ENCODE peak calls at places on chromosomes 5 and 9, in nine cellular contexts. W is vagina; E is IMR-90; F is CD4-positive, alpha-beta T cell; B is upper lobe of left lung; R is GM20000; Y is colonic mucosa; G is AG04450; A is esophagus muscularis mucosa. M is an unnamed sample.

GRCh38 chr5:59621477-59621876 is 272.0 kb downstream of the PDE4D start:
- DNase-seq in W (no peak), E (no peak), F (no peak), B (no peak), R (no peak), Y (no peak), G (no peak), A (no peak), M (no peak)

GRCh38 chr9:116547729-116548426 is 139.2 kb upstream of the TRIM32 start:
- DNase-seq in W (no peak), E (no peak), F (no peak), B (no peak), R (no peak), Y (no peak), G (no peak), A (peak; percentile 90), M (no peak)

GRCh38 chr5:133421806-133422205 is 190.5 kb downstream of the FSTL4 start:
- DNase-seq in W (no peak), E (no peak), F (no peak), B (no peak), R (no peak), Y (no peak), G (no peak), A (peak; percentile 34), M (no peak)

GRCh38 chr9:74770508-74771261 is 117.0 kb downstream of the TRPM6 start:
- DNase-seq in W (no peak), E (no peak), F (peak; percentile 19), B (no peak), R (peak; percentile 44), Y (no peak), G (no peak), A (no peak), M (peak; percentile 47)

GRCh38 chr5:149277821-149278220 is 6.2 kb downstream of the AFAP1L1 start:
- DNase-seq in W (no peak), E (no peak), F (no peak), B (no peak), R (no peak), Y (no peak), G (no peak), A (no peak), M (no peak)

GRCh38 chr5:150000261-150000989 is at the start of the genes HMGXB3 and TIGD6:
- DNase-seq in W (no peak), E (peak; percentile 95), F (peak; percentile 65), B (peak; percentile 94), R (peak; percentile 95), Y (peak; percentile 91), G (peak; percentile 88), A (peak; percentile 96), M (peak; percentile 88)

GRCh38 chr5:78360674-78361225 is 333 bp downstream of the SCAMP1 start:
- DNase-seq in W (no peak), E (no peak), F (peak; percentile 67), B (peak; percentile 65), R (peak; percentile 71), Y (peak; percentile 74), G (no peak), A (no peak), M (peak; percentile 37)

GRCh38 chr5:163005949-163006348 is 431.4 kb upstream of the CCNG1 start:
- DNase-seq in W (no peak), E (no peak), F (no peak), B (no peak), R (no peak), Y (no peak), G (no peak), A (no peak), M (no peak)

GRCh38 chr9:137095664-137096517 is 9.1 kb downstream of the MAN1B1 start:
- DNase-seq in W (no peak), E (no peak), F (peak; percentile 78), B (peak; percentile 34), R (peak; percentile 87), Y (no peak), G (no peak), A (no peak), M (no peak)

GRCh38 chr9:8816361-8816760 is 1016.8 kb upstream of the DMAC1 start:
- DNase-seq in W (no peak), E (no peak), F (no peak), B (no peak), R (no peak), Y (no peak), G (no peak), A (no peak), M (peak; percentile 15)

GRCh38 chr5:76403963-76404693 is 1.0 kb downstream of the IQGAP2 start:
- DNase-seq in W (no peak), E (no peak), F (peak; percentile 65), B (peak; percentile 46), R (peak; percentile 66), Y (peak; percentile 86), G (no peak), A (no peak), M (peak; percentile 28)

GRCh38 chr9:127989094-127989493 is 8.3 kb upstream of the EEIG1 start:
- DNase-seq in W (no peak), E (no peak), F (no peak), B (no peak), R (no peak), Y (peak; percentile 40), G (no peak), A (no peak), M (no peak)

GRCh38 chr5:169009171-169009570 is 291.8 kb downstream of the SLIT3 start:
- DNase-seq in W (no peak), E (no peak), F (no peak), B (no peak), R (no peak), Y (no peak), G (no peak), A (no peak), M (no peak)

GRCh38 chr9:122053546-122053945 is 39.6 kb downstream of the TTLL11 start:
- DNase-seq in W (no peak), E (no peak), F (no peak), B (no peak), R (no peak), Y (no peak), G (no peak), A (peak; percentile 8), M (no peak)

GRCh38 chr9:38068866-38069628 is at the start of gene SHB:
- DNase-seq in W (no peak), E (peak; percentile 33), F (peak; percentile 76), B (peak; percentile 86), R (peak; percentile 98), Y (peak; percentile 81), G (no peak), A (peak; percentile 96), M (peak; percentile 80)

DNA sequence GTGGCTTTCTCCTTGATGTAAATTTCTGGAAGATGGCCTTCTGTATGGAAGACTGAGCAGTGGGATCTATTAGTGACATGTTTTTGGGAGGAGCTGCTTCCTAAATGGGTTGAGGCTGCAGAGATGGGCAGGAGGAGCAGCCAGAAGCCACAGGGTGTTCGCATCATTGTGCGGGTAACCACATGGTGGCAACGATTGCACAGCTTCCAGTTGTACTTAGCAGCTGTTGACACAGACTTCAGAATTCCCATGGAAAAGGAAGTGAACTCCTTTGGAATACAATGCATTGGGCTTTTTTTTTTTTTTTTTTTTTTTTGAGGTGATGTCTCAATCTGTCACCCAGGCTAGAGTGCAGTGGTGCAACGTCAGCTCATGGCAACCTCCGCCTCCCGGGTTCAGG is 297.3 kb downstream of the NR3C1 start:
- DNase-seq in W (no peak), E (peak; percentile 77), F (no peak), B (peak; percentile 44), R (no peak), Y (peak; percentile 47), G (no peak), A (no peak), M (peak; percentile 41)
- TF ChIP-seq CTCF in W (no peak), E (peak; percentile 46), F (no peak), B (no peak), R (no peak), Y (no peak), G (peak; percentile 21), A (no peak), M (no peak)

GRCh38 chr9:133604214-133604613 is 5.0 kb downstream of the FAM163B start:
- DNase-seq in W (no peak), E (no peak), F (no peak), B (no peak), R (no peak), Y (no peak), G (no peak), A (no peak), M (no peak)
- TF ChIP-seq CTCF in W (no peak), E (no peak), F (no peak), B (no peak), R (no peak), Y (no peak), G (no peak), A (no peak), M (no peak)

GRCh38 chr5:56819027-56819881 is 3.9 kb downstream of the MAP3K1 start:
- DNase-seq in W (no peak), E (no peak), F (no peak), B (no peak), R (no peak), Y (no peak), G (no peak), A (no peak), M (no peak)

GRCh38 chr5:56816546-56817081 is 1.3 kb downstream of the MAP3K1 start:
- DNase-seq in W (no peak), E (peak; percentile 54), F (peak; percentile 33), B (peak; percentile 73), R (peak; percentile 80), Y (peak; percentile 68), G (no peak), A (no peak), M (peak; percentile 66)

GRCh38 chr5:56815657-56816545 is 552 bp downstream of the MAP3K1 start:
- DNase-seq in W (no peak), E (peak; percentile 32), F (peak; percentile 33), B (peak; percentile 48), R (peak; percentile 70), Y (peak; percentile 36), G (no peak), A (no peak), M (peak; percentile 47)

GRCh38 chr5:56817306-56817986 is 2.1 kb downstream of the MAP3K1 start:
- DNase-seq in W (no peak), E (no peak), F (no peak), B (no peak), R (no peak), Y (no peak), G (no peak), A (no peak), M (no peak)

DNA sequence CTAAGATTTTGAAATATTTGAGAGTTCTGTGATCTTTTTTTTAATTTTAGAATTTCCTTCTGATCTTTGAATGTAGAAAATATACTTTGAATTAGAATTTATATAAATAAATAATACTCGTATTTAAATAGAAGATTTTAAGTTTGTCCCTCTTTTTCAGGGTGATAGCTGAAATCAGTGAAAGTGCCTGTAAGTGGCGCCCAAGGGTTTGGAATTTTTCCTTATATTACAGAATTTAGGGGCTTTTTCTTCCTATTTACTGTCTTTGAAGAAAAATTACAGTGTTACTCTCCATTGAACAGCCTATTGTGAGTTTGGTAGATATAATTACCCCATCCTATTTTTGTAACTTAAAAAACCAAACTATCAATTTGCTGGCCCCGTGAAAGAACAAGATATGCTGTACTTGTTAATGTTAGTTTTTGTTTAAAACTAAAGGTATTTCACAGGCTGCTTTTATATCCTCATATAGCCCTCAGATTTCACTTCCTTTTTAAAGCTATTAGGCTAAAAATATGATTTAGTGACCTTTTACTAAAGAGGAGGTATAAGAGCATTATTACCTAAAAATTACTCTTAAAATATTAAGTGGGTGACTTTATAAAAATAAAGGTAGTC is 3.2 kb downstream of the MAP3K1 start:
- DNase-seq in W (no peak), E (peak; percentile 57), F (no peak), B (no peak), R (no peak), Y (no peak), G (no peak), A (no peak), M (no peak)
- TF ChIP-seq CTCF in W (no peak), E (peak; percentile 45), F (peak; percentile 33), B (no peak), R (no peak), Y (no peak), G (peak; percentile 47), A (no peak), M (no peak)

GRCh38 chr5:22044229-22044628 is 808.9 kb downstream of the CDH12 start:
- DNase-seq in W (no peak), E (no peak), F (no peak), B (no peak), R (no peak), Y (no peak), G (no peak), A (no peak), M (no peak)
- TF ChIP-seq CTCF in W (no peak), E (no peak), F (no peak), B (no peak), R (no peak), Y (no peak), G (no peak), A (no peak), M (no peak)

M was measured in endothelial cell.